ENCODE peak calls at places on chromosomes 3 and 15, in seven cellular contexts. P is NCI-H748 treated with DMSO at 0.1 percent for 48 hours; Z is lower leg skin; N is GM04504; Y is glomerular endothelial cell; J is activated CD4-positive, CD25-positive, alpha-beta regulatory T cell; W is stimulated activated CD4-positive, alpha-beta T cell treated with anti-CD3 and anti-CD28 coated beads, Interleukin-1b, Interleukin-23, amount 100 ng/mL, for 4 hours. G is an unnamed sample.

GRCh38 chr3:129690406-129690805 is 83.9 kb upstream of the PLXND1 start:
- DNase-seq in P (peak; percentile 42), Z (peak; percentile 38), N (peak; percentile 16), Y (peak; percentile 27), J (no peak), W (peak; percentile 22), G (no peak)

GRCh38 chr15:80173022-80173759 is 20.4 kb downstream of the FAH start:
- DNase-seq in P (peak; percentile 15), Z (peak; percentile 56), N (no peak), Y (no peak), J (peak; percentile 49), W (peak; percentile 56), G (peak; percentile 37)

GRCh38 chr3:60386311-60386710 is 864.9 kb downstream of the FHIT start:
- DNase-seq in P (no peak), Z (no peak), N (no peak), Y (no peak), J (no peak), W (no peak), G (no peak)

GRCh38 chr3:103629391-103629790 is 1194.6 kb downstream of the ZPLD1 start:
- DNase-seq in P (no peak), Z (no peak), N (no peak), Y (no peak), J (no peak), W (no peak), G (no peak)

GRCh38 chr3:16905704-16906103 is 20.9 kb downstream of the PLCL2 start:
- DNase-seq in P (no peak), Z (no peak), N (no peak), Y (no peak), J (no peak), W (no peak), G (no peak)

GRCh38 chr3:159904911-159905310 is 83.7 kb upstream of the IL12A start:
- DNase-seq in P (no peak), Z (no peak), N (peak; percentile 50), Y (no peak), J (no peak), W (no peak), G (no peak)

GRCh38 chr3:27659279-27660021 is 62.7 kb downstream of the EOMES start:
- DNase-seq in P (peak; percentile 8), Z (no peak), N (no peak), Y (no peak), J (peak; percentile 2), W (peak; percentile 28), G (peak; percentile 12)

GRCh38 chr3:149181179-149181578 is 40.5 kb downstream of the CP start:
- DNase-seq in P (no peak), Z (no peak), N (no peak), Y (no peak), J (no peak), W (no peak), G (no peak)

GRCh38 chr15:37054336-37054735 is 46.0 kb downstream of the MEIS2 start:
- DNase-seq in P (no peak), Z (no peak), N (no peak), Y (no peak), J (no peak), W (no peak), G (no peak)

GRCh38 chr15:96079882-96080281 is 250.6 kb upstream of the NR2F2 start:
- DNase-seq in P (no peak), Z (no peak), N (no peak), Y (no peak), J (no peak), W (no peak), G (no peak)

GRCh38 chr3:142705256-142705655 is 18.6 kb upstream of the TRPC1 start:
- DNase-seq in P (no peak), Z (no peak), N (no peak), Y (no peak), J (no peak), W (no peak), G (no peak)

GRCh38 chr3:125313060-125313635 is 62.0 kb downstream of the ZNF148 start:
- DNase-seq in P (no peak), Z (no peak), N (peak; percentile 31), Y (no peak), J (no peak), W (no peak), G (no peak)

GRCh38 chr3:188931531-188931930 is 240.2 kb upstream of the TPRG1 start:
- DNase-seq in P (no peak), Z (no peak), N (no peak), Y (no peak), J (no peak), W (no peak), G (no peak)

GRCh38 chr3:59839810-59840515 is 790.1 kb upstream of the CFAP20DC start:
- DNase-seq in P (no peak), Z (no peak), N (no peak), Y (no peak), J (no peak), W (no peak), G (no peak)

GRCh38 chr3:110799236-110799635 is 272.4 kb upstream of the NECTIN3 start:
- DNase-seq in P (no peak), Z (no peak), N (peak; percentile 67), Y (no peak), J (no peak), W (no peak), G (no peak)

GRCh38 chr3:33954956-33955355 is 156.5 kb downstream of the PDCD6IP start:
- DNase-seq in P (no peak), Z (no peak), N (no peak), Y (no peak), J (no peak), W (no peak), G (no peak)

GRCh38 chr3:15610083-15610482 is 8.5 kb downstream of the BTD start:
- DNase-seq in P (no peak), Z (peak; percentile 33), N (peak; percentile 33), Y (no peak), J (no peak), W (no peak), G (no peak)

GRCh38 chr3:112629425-112629824 is 11.5 kb downstream of the CCDC80 start:
- DNase-seq in P (no peak), Z (peak; percentile 71), N (peak; percentile 93), Y (no peak), J (no peak), W (no peak), G (no peak)

GRCh38 chr3:41893977-41894376 is 67.9 kb downstream of the ULK4 start:
- DNase-seq in P (no peak), Z (peak; percentile 22), N (peak; percentile 23), Y (peak; percentile 50), J (no peak), W (no peak), G (no peak)

GRCh38 chr3:45204136-45204535 is 22.0 kb downstream of the TMEM158 start:
- DNase-seq in P (no peak), Z (no peak), N (no peak), Y (no peak), J (no peak), W (no peak), G (no peak)

GRCh38 chr3:141085331-141086047 is 34.3 kb downstream of the SPSB4 start:
- DNase-seq in P (no peak), Z (no peak), N (no peak), Y (no peak), J (no peak), W (no peak), G (no peak)

GRCh38 chr3:87261925-87262324 is 14.5 kb downstream of the POU1F1 start:
- DNase-seq in P (no peak), Z (no peak), N (no peak), Y (no peak), J (no peak), W (no peak), G (no peak)

GRCh38 chr15:92908369-92909057 is 8.4 kb downstream of the CHD2 start:
- DNase-seq in P (no peak), Z (no peak), N (no peak), Y (no peak), J (no peak), W (no peak), G (no peak)

GRCh38 chr3:42510325-42510724 is 7.9 kb downstream of the VIPR1 start:
- DNase-seq in P (no peak), Z (no peak), N (no peak), Y (no peak), J (no peak), W (no peak), G (no peak)

GRCh38 chr3:52983336-52983807 is 62.5 kb downstream of the SFMBT1 start:
- DNase-seq in P (no peak), Z (no peak), N (no peak), Y (no peak), J (no peak), W (peak; percentile 39), G (peak; percentile 8)

GRCh38 chr3:12046406-12046805 is 42.2 kb downstream of the SYN2 start:
- DNase-seq in P (no peak), Z (no peak), N (no peak), Y (no peak), J (no peak), W (no peak), G (no peak)

GRCh38 chr3:26964836-26965235 is 342.3 kb downstream of the LRRC3B start:
- DNase-seq in P (no peak), Z (no peak), N (no peak), Y (no peak), J (no peak), W (no peak), G (no peak)

GRCh38 chr3:106720510-106720909 is 656.7 kb upstream of the CCDC54 start:
- DNase-seq in P (no peak), Z (no peak), N (no peak), Y (no peak), J (no peak), W (no peak), G (no peak)

GRCh38 chr15:52095597-52096262 is 16.8 kb downstream of the BCL2L10 start:
- DNase-seq in P (no peak), Z (no peak), N (peak; percentile 95), Y (no peak), J (no peak), W (no peak), G (no peak)

GRCh38 chr15:28246605-28247004 is 75.4 kb downstream of the HERC2 start:
- DNase-seq in P (no peak), Z (no peak), N (no peak), Y (no peak), J (no peak), W (no peak), G (no peak)

GRCh38 chr3:186172353-186172752 is 63.5 kb upstream of the ETV5 start:
- DNase-seq in P (no peak), Z (no peak), N (no peak), Y (no peak), J (no peak), W (no peak), G (no peak)

GRCh38 chr3:117285721-117286120 is 576.1 kb downstream of the TUSC7 start:
- DNase-seq in P (no peak), Z (no peak), N (no peak), Y (no peak), J (no peak), W (no peak), G (no peak)

GRCh38 chr3:136577791-136578190 is 174.4 kb downstream of the STAG1 start:
- DNase-seq in P (no peak), Z (no peak), N (no peak), Y (no peak), J (no peak), W (no peak), G (no peak)

GRCh38 chr3:45582407-45582806 is 12.1 kb upstream of the LIMD1 start:
- DNase-seq in P (no peak), Z (no peak), N (no peak), Y (no peak), J (no peak), W (no peak), G (no peak)

GRCh38 chr3:126773167-126773566 is 69.1 kb downstream of the CHCHD6 start:
- DNase-seq in P (no peak), Z (no peak), N (no peak), Y (no peak), J (no peak), W (no peak), G (no peak)

GRCh38 chr3:105614288-105615030 is 247.8 kb downstream of the ALCAM start:
- DNase-seq in P (no peak), Z (no peak), N (no peak), Y (no peak), J (no peak), W (no peak), G (no peak)

GRCh38 chr3:11539677-11540076 is 104.0 kb downstream of the VGLL4 start:
- DNase-seq in P (peak; percentile 81), Z (no peak), N (no peak), Y (no peak), J (no peak), W (no peak), G (no peak)

GRCh38 chr15:58175955-58176354 is 37.8 kb downstream of the AQP9 start:
- DNase-seq in P (no peak), Z (no peak), N (no peak), Y (no peak), J (no peak), W (no peak), G (no peak)